ENCODE peak calls at places on chromosomes 13 and 19, in four cellular contexts. P is stomach, C is right lobe of liver, T is ovary. V is an unnamed sample. For H3K4me1, the result is how much of the 10 kb centered on the place peaks cover.

GRCh38 chr13:107608736-107609135 is 606.6 kb downstream of the LIG4 start:
- DNase-seq in P (no peak), C (no peak), T (no peak), V (no peak)

GRCh38 chr19:13149628-13150186 is 468 bp downstream of the STX10 start:
- DNase-seq in P (peak), C (peak), T (peak), V (no peak)

GRCh38 chr13:24215732-24216131 is 55.2 kb downstream of the SPATA13 start:
- DNase-seq in P (peak), C (peak), T (no peak), V (peak)

GRCh38 chr13:113176292-113176691 is 17.8 kb downstream of the PROZ start:
- DNase-seq in P (no peak), C (peak), T (no peak), V (no peak)

GRCh38 chr19:17755977-17756670 is 4.8 kb downstream of the FCHO1 start:
- DNase-seq in P (peak), C (no peak), T (no peak), V (peak)

GRCh38 chr13:110944121-110944967 is 29.5 kb upstream of the ANKRD10 start:
- DNase-seq in P (peak), C (no peak), T (no peak), V (peak)

GRCh38 chr19:45117167-45117594 is 24.2 kb downstream of the PPP1R37 start:
- DNase-seq in P (no peak), C (no peak), T (no peak), V (no peak)

GRCh38 chr13:51619614-51620013 is 35.4 kb downstream of the WDFY2 start:
- DNase-seq in P (no peak), C (no peak), T (no peak), V (no peak)

GRCh38 chr13:26619321-26619720 is 61.8 kb downstream of the WASF3 start:
- DNase-seq in P (no peak), C (no peak), T (no peak), V (no peak)

GRCh38 chr19:28468701-28469459 is 744.1 kb downstream of the UQCRFS1 start:
- DNase-seq in P (no peak), C (peak), T (no peak), V (no peak)

GRCh38 chr13:43230989-43231388 is 207.6 kb downstream of the DNAJC15 start:
- DNase-seq in P (no peak), C (no peak), T (no peak), V (no peak)

GRCh38 chr19:44552324-44552723 is 22.8 kb upstream of the CEACAM20 start:
- DNase-seq in P (no peak), C (no peak), T (no peak), V (no peak)

GRCh38 chr13:95360052-95360451 is 58.8 kb upstream of the ABCC4 start:
- DNase-seq in P (no peak), C (no peak), T (no peak), V (no peak)

GRCh38 chr13:112873851-112874750 is 94.9 kb upstream of the MCF2L start:
- DNase-seq in P (peak), C (peak), T (peak), V (peak)

GRCh38 chr13:63629591-63629990 is 2213.9 kb upstream of the PCDH20 start:
- DNase-seq in P (no peak), C (no peak), T (no peak), V (no peak)

GRCh38 chr13:28412981-28413380 is 81.9 kb downstream of the FLT1 start:
- DNase-seq in P (no peak), C (peak), T (no peak), V (peak)

GRCh38 chr13:111265006-111265700 is 55.3 kb upstream of the TEX29 start:
- DNase-seq in P (no peak), C (no peak), T (no peak), V (no peak)

GRCh38 chr19:932647-933552 is 7.1 kb downstream of the ARID3A start:
- DNase-seq in P (peak), C (no peak), T (peak), V (peak)

GRCh38 chr19:54654447-54655321 is 8.1 kb upstream of the LILRB4 start:
- DNase-seq in P (no peak), C (no peak), T (no peak), V (no peak)

GRCh38 chr13:99572131-99572530 is 70.9 kb downstream of the TM9SF2 start:
- DNase-seq in P (no peak), C (no peak), T (no peak), V (no peak)

GRCh38 chr13:68173111-68173510 is 943.0 kb upstream of the PCDH9 start:
- DNase-seq in P (no peak), C (no peak), T (no peak), V (no peak)

GRCh38 chr19:39375929-39376328 is 15.0 kb downstream of the PAF1 start:
- DNase-seq in P (no peak), C (no peak), T (no peak), V (no peak)

GRCh38 chr13:93963266-93964131 is 516.0 kb downstream of the DCT start:
- DNase-seq in P (no peak), C (no peak), T (no peak), V (no peak)

GRCh38 chr13:65990684-65991083 is 1239.5 kb downstream of the PCDH9 start:
- DNase-seq in P (no peak), C (no peak), T (no peak), V (no peak)

GRCh38 chr13:51241720-51242119 is 19.5 kb downstream of the FAM124A start:
- DNase-seq in P (no peak), C (no peak), T (no peak), V (no peak)

GRCh38 chr19:41575998-41576397 is at the start of gene CEACAM21:
- DNase-seq in P (peak), C (peak), T (no peak), V (peak)

GRCh38 chr13:48158290-48158689 is 63.4 kb upstream of the MED4 start:
- DNase-seq in P (no peak), C (no peak), T (no peak), V (no peak)

GRCh38 chr13:95106562-95106961 is 194.7 kb downstream of the ABCC4 start:
- DNase-seq in P (no peak), C (no peak), T (no peak), V (no peak)

GRCh38 chr13:101654916-101655315 is 202.4 kb downstream of the ITGBL1 start:
- DNase-seq in P (no peak), C (no peak), T (no peak), V (no peak)

GRCh38 chr13:33723365-33723764 is 94.6 kb upstream of the RFC3 start:
- DNase-seq in P (no peak), C (no peak), T (no peak), V (no peak)

GRCh38 chr19:40612831-40613668 is 11.9 kb downstream of the LTBP4 start:
- DNase-seq in P (peak), C (no peak), T (peak), V (peak)

GRCh38 chr19:49422407-49423277 is 599 bp downstream of the PTH2 start:
- DNase-seq in P (no peak), C (no peak), T (no peak), V (no peak)

GRCh38 chr13:39037880-39038568 is at the start of the genes NHLRC3 and PROSER1:
- DNase-seq in P (peak), C (peak), T (peak), V (peak)
- H3K4me1 ChIP-seq in P (under half), C (under half), T (under half), V (half or more)

GRCh38 chr19:4303778-4304508 is 455 bp upstream of the FSD1 start:
- DNase-seq in P (no peak), C (no peak), T (no peak), V (no peak)
- H3K4me1 ChIP-seq in P (under half), C (under half), T (under half), V (under half)

GRCh38 chr13:45331981-45332830 is 8.8 kb downstream of the TPT1 start:
- DNase-seq in P (no peak), C (no peak), T (no peak), V (no peak)

GRCh38 chr13:45335397-45336024 is 5.5 kb downstream of the TPT1 start:
- DNase-seq in P (no peak), C (peak), T (no peak), V (no peak)

GRCh38 chr13:45332831-45333219 is 8.2 kb downstream of the TPT1 start:
- DNase-seq in P (no peak), C (no peak), T (no peak), V (no peak)

GRCh38 chr13:45333973-45334922 is 6.7 kb downstream of the TPT1 start:
- DNase-seq in P (no peak), C (no peak), T (no peak), V (no peak)

DNA sequence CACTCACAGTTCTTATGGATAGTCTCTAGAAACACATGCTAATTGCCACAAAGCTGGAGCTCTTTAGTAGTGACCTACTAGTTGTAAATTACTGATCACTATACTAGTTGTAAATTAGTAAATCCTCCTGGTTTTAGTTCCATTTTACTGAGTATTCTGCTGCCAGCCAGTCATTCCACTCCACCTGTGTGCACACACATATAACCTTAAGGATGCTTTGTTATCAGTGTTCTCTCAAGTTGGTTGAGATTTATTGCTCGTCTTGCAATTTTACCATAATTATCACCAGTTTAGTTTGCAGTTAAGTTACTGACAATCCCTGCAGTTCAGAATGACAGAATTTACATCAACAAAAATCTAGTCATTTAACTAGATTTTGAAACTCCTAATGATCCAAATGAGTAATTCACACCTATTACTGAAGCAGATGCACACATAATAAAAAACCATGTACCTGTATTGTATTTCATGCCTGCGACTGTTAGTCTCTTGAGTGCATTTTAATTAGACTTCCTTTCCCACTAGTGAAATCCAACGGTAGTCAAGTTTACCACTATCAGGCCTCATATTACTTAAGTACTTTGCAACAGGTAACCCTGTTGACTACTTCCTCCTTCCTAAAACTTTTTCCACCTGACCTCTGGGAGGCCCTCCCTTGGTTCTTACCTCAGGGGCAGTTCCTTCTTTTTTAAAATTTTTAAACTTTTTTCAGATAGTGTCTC is 7.6 kb downstream of the TPT1 start:
- DNase-seq in P (no peak), C (no peak), T (no peak), V (no peak)
- H3K4me1 ChIP-seq in P (half or more), C (under half), T (under half), V (half or more)

GRCh38 chr19:3100331-3100730 is 6.2 kb downstream of the GNA11 start:
- DNase-seq in P (no peak), C (peak), T (no peak), V (peak)

GRCh38 chr19:3098141-3098514 is 4.0 kb downstream of the GNA11 start:
- DNase-seq in P (no peak), C (peak), T (no peak), V (peak)

GRCh38 chr19:3098515-3099346 is 4.6 kb downstream of the GNA11 start:
- DNase-seq in P (peak), C (peak), T (no peak), V (peak)

GRCh38 chr19:3100747-3101730 is 6.9 kb downstream of the GNA11 start:
- DNase-seq in P (no peak), C (peak), T (no peak), V (peak)

GRCh38 chr19:3099347-3100145 is 5.4 kb downstream of the GNA11 start:
- DNase-seq in P (no peak), C (peak), T (no peak), V (peak)
- H3K4me1 ChIP-seq in P (half or more), C (under half), T (under half), V (half or more)

GRCh38 chr19:35117017-35117570 is 1.5 kb downstream of the FXYD3 start:
- DNase-seq in P (no peak), C (no peak), T (no peak), V (no peak)
- H3K4me1 ChIP-seq in P (under half), C (under half), T (under half), V (under half)

V was measured in heart right ventricle.